ENCODE peak calls at places on chromosomes 5 and 9, in seven cellular contexts. H is lower lobe of right lung; K is CD8-positive, alpha-beta T cell; G is Peyer's patch; E is Panc1; B is IMR-90; F is left ventricle myocardium inferior. T is an unnamed sample.
A peak's percentile ranks its signal among the peaks of the same experiment; 100 is the strongest.

GRCh38 chr9:98442114-98442513 is 186.7 kb upstream of the TBC1D2 start:
- DNase-seq in H (no peak), K (no peak), G (no peak), E (no peak), B (no peak), F (no peak), T (no peak)

GRCh38 chr9:134945509-134946275 is 28.0 kb upstream of the FCN1 start:
- DNase-seq in H (no peak), K (no peak), G (peak; percentile 30), E (no peak), B (no peak), F (no peak), T (no peak)

GRCh38 chr9:128921881-128922763 is 1.3 kb downstream of the PHYHD1 start:
- DNase-seq in H (peak; percentile 73), K (peak; percentile 32), G (no peak), E (no peak), B (peak; percentile 50), F (peak; percentile 58), T (no peak)

GRCh38 chr5:129856325-129856724 is 47.9 kb upstream of the CHSY3 start:
- DNase-seq in H (no peak), K (no peak), G (no peak), E (no peak), B (no peak), F (no peak), T (no peak)

GRCh38 chr9:125240649-125240999 is 519 bp downstream of the HSPA5 start:
- DNase-seq in H (no peak), K (no peak), G (peak; percentile 76), E (no peak), B (no peak), F (no peak), T (peak; percentile 61)

GRCh38 chr9:97966493-97966892 is 16.6 kb upstream of the ANP32B start:
- DNase-seq in H (no peak), K (no peak), G (no peak), E (no peak), B (no peak), F (no peak), T (no peak)

GRCh38 chr9:91422832-91423711 is 560 bp downstream of the NFIL3 start:
- DNase-seq in H (peak; percentile 74), K (peak; percentile 49), G (peak; percentile 78), E (no peak), B (peak; percentile 85), F (peak; percentile 56), T (peak; percentile 60)

GRCh38 chr9:69818946-69819345 is 1.7 kb upstream of the CFAP95 start:
- DNase-seq in H (no peak), K (no peak), G (no peak), E (no peak), B (peak; percentile 41), F (no peak), T (no peak)

GRCh38 chr5:172334196-172334595 is 50.6 kb upstream of the UBTD2 start:
- DNase-seq in H (no peak), K (no peak), G (no peak), E (no peak), B (no peak), F (no peak), T (no peak)

GRCh38 chr5:88235346-88235745 is 33.3 kb downstream of the TMEM161B start:
- DNase-seq in H (no peak), K (no peak), G (no peak), E (no peak), B (no peak), F (no peak), T (no peak)

GRCh38 chr5:87421307-87421706 is 8.6 kb upstream of the CCNH start:
- DNase-seq in H (no peak), K (no peak), G (no peak), E (no peak), B (no peak), F (no peak), T (no peak)

GRCh38 chr5:39138892-39139291 is 64.7 kb upstream of the RICTOR start:
- DNase-seq in H (no peak), K (no peak), G (no peak), E (peak; percentile 86), B (peak; percentile 92), F (no peak), T (no peak)

GRCh38 chr5:154465169-154465568 is 12.9 kb downstream of the HAND1 start:
- DNase-seq in H (no peak), K (no peak), G (no peak), E (peak; percentile 59), B (peak; percentile 74), F (no peak), T (peak; percentile 39)

GRCh38 chr9:127503947-127504886 is 52.9 kb downstream of the LRSAM1 start:
- DNase-seq in H (peak; percentile 86), K (peak; percentile 84), G (peak; percentile 87), E (no peak), B (peak; percentile 82), F (peak; percentile 86), T (peak; percentile 80)

GRCh38 chr9:80707120-80707519 is 982.2 kb downstream of the TLE1 start:
- DNase-seq in H (no peak), K (no peak), G (no peak), E (no peak), B (peak; percentile 51), F (no peak), T (no peak)
- H3K9me3 ChIP-seq in H (no peaks in the 10 kb centered on the region), K (no peaks in the 10 kb centered on the region), G (peaks cover 4% of the 10 kb centered on the region), E (no peaks in the 10 kb centered on the region), B (peaks cover 3% of the 10 kb centered on the region), F (peaks cover 36% of the 10 kb centered on the region), T (no peaks in the 10 kb centered on the region)

GRCh38 chr5:149421834-149422233 is 42.7 kb upstream of the IL17B start:
- DNase-seq in H (no peak), K (no peak), G (no peak), E (no peak), B (peak; percentile 70), F (no peak), T (no peak)
- H3K27ac ChIP-seq in H (peak overlapping the region; percentile 84), K (no peak overlapping the region), G (peak overlapping the region; percentile 90), E (no peak overlapping the region), B (peak overlapping the region; percentile 99), F (peak overlapping the region; percentile 95), T (peak overlapping the region; percentile 82)

DNA sequence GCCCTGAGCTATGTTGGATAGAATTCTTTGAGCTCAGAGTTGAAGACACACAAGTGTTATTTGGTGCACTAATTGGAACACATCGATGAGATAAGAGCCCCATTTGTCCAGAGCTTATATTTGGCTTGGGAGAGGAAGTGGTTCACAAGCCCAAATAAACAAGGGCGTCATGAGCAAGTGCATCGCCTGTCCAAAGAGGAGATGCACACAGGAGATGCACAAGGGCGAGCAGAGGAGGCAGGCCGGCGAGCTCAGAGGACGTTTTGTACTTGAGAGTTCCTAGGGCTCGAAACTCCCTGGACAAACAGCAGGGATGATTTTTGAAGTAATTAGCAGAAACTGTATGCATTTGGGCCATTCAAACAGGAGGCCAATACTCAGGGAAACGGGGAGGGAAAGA is 212.8 kb upstream of the IRX1 start:
- DNase-seq in H (no peak), K (no peak), G (no peak), E (no peak), B (no peak), F (no peak), T (no peak)
- H3K9me3 ChIP-seq in H (no peaks in the 10 kb centered on the region), K (no peaks in the 10 kb centered on the region), G (no peaks in the 10 kb centered on the region), E (no peaks in the 10 kb centered on the region), B (peaks cover 42% of the 10 kb centered on the region), F (no peaks in the 10 kb centered on the region), T (no peaks in the 10 kb centered on the region)

GRCh38 chr9:84283895-84284294 is 56.7 kb downstream of the SLC28A3 start:
- DNase-seq in H (no peak), K (no peak), G (no peak), E (no peak), B (no peak), F (no peak), T (no peak)
- H3K27ac ChIP-seq in H (no peak overlapping the region), K (no peak overlapping the region), G (no peak overlapping the region), E (no peak overlapping the region), B (no peak overlapping the region), F (no peak overlapping the region), T (no peak overlapping the region)

GRCh38 chr5:2702096-2702879 is 49.2 kb downstream of the IRX2 start:
- DNase-seq in H (no peak), K (no peak), G (no peak), E (no peak), B (no peak), F (no peak), T (no peak)

GRCh38 chr5:2701592-2701991 is 49.9 kb downstream of the IRX2 start:
- DNase-seq in H (no peak), K (no peak), G (no peak), E (no peak), B (no peak), F (no peak), T (no peak)

GRCh38 chr5:2699686-2700085 is 51.8 kb downstream of the IRX2 start:
- DNase-seq in H (no peak), K (no peak), G (no peak), E (no peak), B (no peak), F (no peak), T (no peak)

GRCh38 chr5:2699231-2699630 is 52.2 kb downstream of the IRX2 start:
- DNase-seq in H (no peak), K (no peak), G (no peak), E (no peak), B (no peak), F (no peak), T (no peak)

DNA sequence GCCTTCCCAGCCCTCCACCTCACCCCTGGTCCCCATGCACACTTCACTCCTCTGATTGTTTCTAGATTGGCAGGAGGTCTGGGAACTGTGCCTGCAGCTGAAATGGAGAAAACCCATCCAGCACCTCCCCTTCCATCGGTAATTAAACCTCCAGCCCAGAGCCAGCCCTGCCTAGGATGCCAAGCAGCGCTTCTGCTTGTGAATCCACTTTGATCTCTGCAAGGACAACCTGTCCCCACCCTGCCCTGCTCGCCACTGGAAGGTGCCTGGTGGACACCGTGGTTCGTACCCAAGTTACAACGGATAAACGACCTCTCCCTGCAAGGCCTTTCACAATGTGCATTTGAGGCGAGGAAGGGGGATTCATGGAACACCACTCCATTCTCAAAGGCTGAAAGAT is 50.6 kb downstream of the IRX2 start:
- DNase-seq in H (no peak), K (no peak), G (no peak), E (no peak), B (no peak), F (no peak), T (no peak)
- H3K9me3 ChIP-seq in H (no peaks in the 10 kb centered on the region), K (no peaks in the 10 kb centered on the region), G (no peaks in the 10 kb centered on the region), E (no peaks in the 10 kb centered on the region), B (peaks cover 46% of the 10 kb centered on the region), F (no peaks in the 10 kb centered on the region), T (no peaks in the 10 kb centered on the region)

T was measured in small intestine.